ENCODE peak calls at places on chromosomes 16 and 17, in nine cellular contexts. One of them, this sample, is unnamed.

GRCh38 chr17:74875155-74875969 is 2.6 kb upstream of the FDXR start:
- DNase-seq in kidney: no peak
- DNase-seq in fibroblast of lung: no peak
- DNase-seq in stomach: no peak
- DNase-seq in testis: no peak
- DNase-seq in CD8-positive, alpha-beta memory T cell: no peak
- DNase-seq in pancreas: no peak
- DNase-seq in brain microvascular endothelial cell: no peak
- DNase-seq in tibial nerve: no peak
- DNase-seq in this sample: no peak

GRCh38 chr16:2054543-2055245 is 6.9 kb downstream of the TSC2 start:
- DNase-seq in kidney: peak
- DNase-seq in fibroblast of lung: no peak
- DNase-seq in stomach: peak
- DNase-seq in testis: no peak
- DNase-seq in CD8-positive, alpha-beta memory T cell: no peak
- DNase-seq in pancreas: peak
- DNase-seq in brain microvascular endothelial cell: no peak
- DNase-seq in tibial nerve: no peak
- DNase-seq in this sample: no peak

GRCh38 chr17:65064452-65065019 is 8.0 kb upstream of the GNA13 start:
- DNase-seq in kidney: no peak
- DNase-seq in fibroblast of lung: peak
- DNase-seq in stomach: no peak
- DNase-seq in testis: no peak
- DNase-seq in CD8-positive, alpha-beta memory T cell: no peak
- DNase-seq in pancreas: no peak
- DNase-seq in brain microvascular endothelial cell: peak
- DNase-seq in tibial nerve: no peak
- DNase-seq in this sample: no peak

GRCh38 chr16:1723450-1724147 is 17.6 kb downstream of the MAPK8IP3 start:
- DNase-seq in kidney: no peak
- DNase-seq in fibroblast of lung: peak
- DNase-seq in stomach: peak
- DNase-seq in testis: peak
- DNase-seq in CD8-positive, alpha-beta memory T cell: peak
- DNase-seq in pancreas: no peak
- DNase-seq in brain microvascular endothelial cell: peak
- DNase-seq in tibial nerve: peak
- DNase-seq in this sample: no peak

GRCh38 chr16:57091990-57092785 is at the start of gene CPNE2:
- DNase-seq in kidney: peak
- DNase-seq in fibroblast of lung: peak
- DNase-seq in stomach: peak
- DNase-seq in testis: peak
- DNase-seq in CD8-positive, alpha-beta memory T cell: peak
- DNase-seq in pancreas: peak
- DNase-seq in brain microvascular endothelial cell: no peak
- DNase-seq in tibial nerve: no peak
- DNase-seq in this sample: no peak

GRCh38 chr17:49252148-49252682 is 21.6 kb upstream of the PHOSPHO1 start:
- DNase-seq in kidney: no peak
- DNase-seq in fibroblast of lung: no peak
- DNase-seq in stomach: no peak
- DNase-seq in testis: no peak
- DNase-seq in CD8-positive, alpha-beta memory T cell: no peak
- DNase-seq in pancreas: no peak
- DNase-seq in brain microvascular endothelial cell: peak
- DNase-seq in tibial nerve: no peak
- DNase-seq in this sample: no peak

GRCh38 chr16:86117235-86117634 is 218.3 kb downstream of the IRF8 start:
- DNase-seq in kidney: peak
- DNase-seq in fibroblast of lung: no peak
- DNase-seq in stomach: no peak
- DNase-seq in testis: no peak
- DNase-seq in CD8-positive, alpha-beta memory T cell: no peak
- DNase-seq in pancreas: no peak
- DNase-seq in brain microvascular endothelial cell: no peak
- DNase-seq in tibial nerve: no peak
- DNase-seq in this sample: no peak

GRCh38 chr17:76000016-76000754 is 470 bp upstream of the CDK3 start:
- DNase-seq in kidney: peak
- DNase-seq in fibroblast of lung: no peak
- DNase-seq in stomach: peak
- DNase-seq in testis: peak
- DNase-seq in CD8-positive, alpha-beta memory T cell: peak
- DNase-seq in pancreas: peak
- DNase-seq in brain microvascular endothelial cell: peak
- DNase-seq in tibial nerve: peak
- DNase-seq in this sample: peak

GRCh38 chr17:29561541-29562517 is 5.0 kb downstream of the ABHD15 start:
- DNase-seq in kidney: no peak
- DNase-seq in fibroblast of lung: no peak
- DNase-seq in stomach: no peak
- DNase-seq in testis: no peak
- DNase-seq in CD8-positive, alpha-beta memory T cell: peak
- DNase-seq in pancreas: peak
- DNase-seq in brain microvascular endothelial cell: no peak
- DNase-seq in tibial nerve: no peak
- DNase-seq in this sample: peak

GRCh38 chr17:5630434-5630833 is 46.1 kb upstream of the NLRP1 start:
- DNase-seq in kidney: no peak
- DNase-seq in fibroblast of lung: peak
- DNase-seq in stomach: no peak
- DNase-seq in testis: no peak
- DNase-seq in CD8-positive, alpha-beta memory T cell: no peak
- DNase-seq in pancreas: no peak
- DNase-seq in brain microvascular endothelial cell: no peak
- DNase-seq in tibial nerve: no peak
- DNase-seq in this sample: no peak

GRCh38 chr16:68656771-68657170 is 11.7 kb downstream of the CDH3 start:
- DNase-seq in kidney: no peak
- DNase-seq in fibroblast of lung: no peak
- DNase-seq in stomach: no peak
- DNase-seq in testis: no peak
- DNase-seq in CD8-positive, alpha-beta memory T cell: no peak
- DNase-seq in pancreas: no peak
- DNase-seq in brain microvascular endothelial cell: no peak
- DNase-seq in tibial nerve: no peak
- DNase-seq in this sample: no peak

DNA sequence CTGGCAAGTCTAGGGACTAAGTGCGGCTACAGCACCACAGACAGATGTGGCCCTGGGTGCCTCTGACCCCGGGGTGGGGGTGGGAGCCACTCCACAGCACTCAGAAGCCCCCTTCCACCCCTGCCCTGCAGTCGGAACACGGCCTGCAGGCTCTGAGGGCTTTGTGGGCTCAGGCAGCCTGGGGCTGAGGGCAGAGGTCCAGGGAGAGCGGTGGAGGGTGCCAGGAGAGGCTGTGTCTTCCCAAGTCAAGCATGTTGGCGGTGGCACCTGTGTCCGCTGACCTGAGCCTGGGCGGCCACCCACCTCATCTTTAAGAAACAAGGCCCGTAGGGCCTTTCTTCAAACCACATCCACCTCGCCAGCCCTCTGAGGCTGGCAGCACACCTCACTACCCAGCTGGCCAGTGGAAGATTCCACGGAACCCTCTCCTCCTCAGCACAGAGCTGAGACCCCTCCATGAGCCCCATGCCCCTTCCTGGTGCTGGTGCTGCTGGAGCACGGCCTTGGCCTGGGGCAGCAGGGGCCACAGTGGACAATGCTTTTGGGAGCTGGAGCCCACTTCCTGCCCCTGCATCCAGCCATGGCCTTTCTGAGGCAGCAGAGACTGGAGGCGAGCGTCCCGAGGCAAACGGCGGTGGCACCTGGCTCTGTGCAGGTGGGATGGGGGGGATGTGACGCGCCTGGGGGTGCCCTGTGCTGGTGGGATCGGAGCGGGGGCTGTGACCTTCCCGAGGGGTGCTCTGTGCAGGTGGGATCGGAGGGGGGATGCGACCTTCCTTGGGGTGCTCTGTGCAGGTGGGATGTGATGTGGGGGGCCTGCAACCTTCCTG is 77.8 kb downstream of the ZNF778 start:
- DNase-seq in kidney: peak
- DNase-seq in fibroblast of lung: no peak
- DNase-seq in stomach: no peak
- DNase-seq in testis: no peak
- DNase-seq in CD8-positive, alpha-beta memory T cell: no peak
- DNase-seq in pancreas: no peak
- DNase-seq in brain microvascular endothelial cell: no peak
- DNase-seq in tibial nerve: no peak
- DNase-seq in this sample: no peak
- H3K27ac ChIP-seq in kidney: no peak
- H3K27ac ChIP-seq in fibroblast of lung: no peak
- H3K27ac ChIP-seq in stomach: no peak
- H3K27ac ChIP-seq in testis: no peak
- H3K27ac ChIP-seq in CD8-positive, alpha-beta memory T cell: no peak
- H3K27ac ChIP-seq in pancreas: no peak
- H3K27ac ChIP-seq in brain microvascular endothelial cell: no peak
- H3K27ac ChIP-seq in tibial nerve: no peak
- H3K27ac ChIP-seq in this sample: no peak

GRCh38 chr17:79668344-79669250 is 57.7 kb upstream of the RBFOX3 start:
- DNase-seq in kidney: peak
- DNase-seq in fibroblast of lung: no peak
- DNase-seq in stomach: no peak
- DNase-seq in testis: no peak
- DNase-seq in CD8-positive, alpha-beta memory T cell: no peak
- DNase-seq in pancreas: peak
- DNase-seq in brain microvascular endothelial cell: no peak
- DNase-seq in tibial nerve: no peak
- DNase-seq in this sample: peak

GRCh38 chr17:79671387-79671752 is 59.4 kb upstream of the ENPP7 start:
- DNase-seq in kidney: peak
- DNase-seq in fibroblast of lung: no peak
- DNase-seq in stomach: no peak
- DNase-seq in testis: no peak
- DNase-seq in CD8-positive, alpha-beta memory T cell: no peak
- DNase-seq in pancreas: peak
- DNase-seq in brain microvascular endothelial cell: no peak
- DNase-seq in tibial nerve: no peak
- DNase-seq in this sample: no peak

GRCh38 chr17:79672496-79672895 is 58.2 kb upstream of the ENPP7 start:
- DNase-seq in kidney: peak
- DNase-seq in fibroblast of lung: no peak
- DNase-seq in stomach: no peak
- DNase-seq in testis: no peak
- DNase-seq in CD8-positive, alpha-beta memory T cell: no peak
- DNase-seq in pancreas: peak
- DNase-seq in brain microvascular endothelial cell: no peak
- DNase-seq in tibial nerve: no peak
- DNase-seq in this sample: no peak

GRCh38 chr17:79669861-79670260 is 59.0 kb upstream of the RBFOX3 start:
- DNase-seq in kidney: no peak
- DNase-seq in fibroblast of lung: no peak
- DNase-seq in stomach: no peak
- DNase-seq in testis: no peak
- DNase-seq in CD8-positive, alpha-beta memory T cell: no peak
- DNase-seq in pancreas: no peak
- DNase-seq in brain microvascular endothelial cell: no peak
- DNase-seq in tibial nerve: no peak
- DNase-seq in this sample: no peak

DNA sequence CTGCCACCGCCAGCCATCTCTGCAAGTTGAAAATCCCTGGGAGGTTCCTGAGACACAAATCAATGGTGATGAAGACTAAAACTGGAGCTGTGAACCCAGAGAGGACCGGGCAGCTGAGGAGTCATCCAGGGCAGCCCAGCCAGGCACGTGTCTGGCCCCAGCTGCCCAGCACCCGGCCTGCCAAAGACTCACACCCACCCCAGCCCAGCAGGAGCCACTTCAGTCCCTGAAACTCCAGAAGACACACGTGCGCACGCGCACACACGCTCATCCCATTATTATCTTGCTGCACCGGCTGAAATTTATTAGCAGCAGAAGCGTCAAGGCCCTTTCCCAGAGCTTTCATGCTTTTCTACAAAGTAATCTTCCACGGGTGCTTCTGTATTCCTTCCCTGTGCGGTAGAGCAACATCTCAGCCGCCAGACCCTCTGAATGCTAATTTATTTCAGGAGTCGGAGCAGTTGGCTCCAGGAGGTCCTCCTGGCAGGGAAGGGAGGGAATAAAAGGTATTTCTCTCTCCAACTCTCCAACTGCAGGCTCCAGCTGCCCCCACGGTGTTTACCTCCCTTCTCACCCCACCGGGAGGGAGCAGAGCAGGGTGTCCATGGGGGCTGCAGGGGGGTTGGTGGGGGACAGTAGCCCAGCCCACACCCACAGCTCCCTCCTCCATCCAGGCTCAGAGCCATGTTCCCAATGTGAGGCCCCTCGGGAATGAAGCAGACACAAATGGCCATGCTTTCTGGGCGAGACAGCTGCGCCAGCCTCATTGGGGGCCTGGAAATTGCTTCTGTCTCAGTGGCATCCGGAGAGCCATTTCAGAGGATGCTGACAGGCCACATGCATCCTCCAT is 59.9 kb upstream of the RBFOX3 start:
- DNase-seq in kidney: peak
- DNase-seq in fibroblast of lung: no peak
- DNase-seq in stomach: no peak
- DNase-seq in testis: no peak
- DNase-seq in CD8-positive, alpha-beta memory T cell: no peak
- DNase-seq in pancreas: peak
- DNase-seq in brain microvascular endothelial cell: no peak
- DNase-seq in tibial nerve: no peak
- DNase-seq in this sample: no peak
- H3K27ac ChIP-seq in kidney: no peak
- H3K27ac ChIP-seq in fibroblast of lung: no peak
- H3K27ac ChIP-seq in stomach: no peak
- H3K27ac ChIP-seq in testis: no peak
- H3K27ac ChIP-seq in CD8-positive, alpha-beta memory T cell: no peak
- H3K27ac ChIP-seq in pancreas: no peak
- H3K27ac ChIP-seq in brain microvascular endothelial cell: no peak
- H3K27ac ChIP-seq in tibial nerve: no peak
- H3K27ac ChIP-seq in this sample: no peak

GRCh38 chr16:11588321-11589244 is 1.9 kb upstream of the LITAF start:
- DNase-seq in kidney: no peak
- DNase-seq in fibroblast of lung: no peak
- DNase-seq in stomach: no peak
- DNase-seq in testis: no peak
- DNase-seq in CD8-positive, alpha-beta memory T cell: no peak
- DNase-seq in pancreas: no peak
- DNase-seq in brain microvascular endothelial cell: no peak
- DNase-seq in tibial nerve: no peak
- DNase-seq in this sample: no peak
- H3K27ac ChIP-seq in kidney: peak
- H3K27ac ChIP-seq in fibroblast of lung: no peak
- H3K27ac ChIP-seq in stomach: peak
- H3K27ac ChIP-seq in testis: no peak
- H3K27ac ChIP-seq in CD8-positive, alpha-beta memory T cell: no peak
- H3K27ac ChIP-seq in pancreas: no peak
- H3K27ac ChIP-seq in brain microvascular endothelial cell: no peak
- H3K27ac ChIP-seq in tibial nerve: no peak
- H3K27ac ChIP-seq in this sample: no peak

DNA sequence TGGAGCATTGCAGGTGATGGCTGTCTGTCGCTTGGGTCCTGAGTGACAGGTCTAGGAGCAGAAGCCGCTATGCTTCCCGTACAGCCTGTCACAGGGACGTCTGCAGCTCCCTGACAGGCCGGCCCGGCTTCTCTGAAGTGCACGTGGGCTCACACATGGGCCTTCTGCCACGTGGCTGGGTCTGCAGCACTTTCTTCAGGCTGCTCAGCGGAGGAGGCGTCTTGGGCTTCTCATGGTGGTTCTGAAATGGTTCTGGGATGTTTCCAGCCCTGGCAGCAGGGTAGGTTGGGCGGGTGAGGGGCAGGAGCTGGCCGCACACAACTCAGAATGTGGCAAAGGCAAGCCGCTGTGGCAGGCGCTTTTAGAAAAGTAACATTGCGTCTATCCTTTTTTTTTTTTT is 80.3 kb upstream of the ZNF750 start:
- DNase-seq in kidney: peak
- DNase-seq in fibroblast of lung: no peak
- DNase-seq in stomach: no peak
- DNase-seq in testis: no peak
- DNase-seq in CD8-positive, alpha-beta memory T cell: no peak
- DNase-seq in pancreas: no peak
- DNase-seq in brain microvascular endothelial cell: no peak
- DNase-seq in tibial nerve: no peak
- DNase-seq in this sample: no peak
- H3K27ac ChIP-seq in kidney: no peak
- H3K27ac ChIP-seq in fibroblast of lung: no peak
- H3K27ac ChIP-seq in stomach: no peak
- H3K27ac ChIP-seq in testis: no peak
- H3K27ac ChIP-seq in CD8-positive, alpha-beta memory T cell: no peak
- H3K27ac ChIP-seq in pancreas: no peak
- H3K27ac ChIP-seq in brain microvascular endothelial cell: no peak
- H3K27ac ChIP-seq in tibial nerve: no peak
- H3K27ac ChIP-seq in this sample: no peak

This sample was measured in coronary artery.